ENCODE peak calls at places on chromosomes 13 and 19, in six cellular contexts. Z is left ventricle myocardium inferior, G is bronchial epithelial cell, V is suprapubic skin, E is thoracic aorta, H is upper lobe of right lung. B is an unnamed sample.
A peak's percentile ranks its signal among the peaks of the same experiment; 100 is the strongest.

GRCh38 chr13:106028916-106029315 is 506.5 kb downstream of the EFNB2 start:
- DNase-seq in G (peak; percentile 8), Z (no peak), V (no peak), E (no peak), H (no peak), B (no peak)

GRCh38 chr13:18948012-18948663 is 233.5 kb downstream of the TUBA3C start:
- DNase-seq in V (no peak), E (no peak), Z (no peak), H (peak; percentile 49), G (no peak), B (no peak)

GRCh38 chr13:107712145-107712544 is 503.2 kb downstream of the LIG4 start:
- DNase-seq in E (no peak), G (no peak), Z (no peak), H (no peak), V (no peak), B (no peak)

GRCh38 chr13:30665638-30666037 is 47.9 kb downstream of the USPL1 start:
- DNase-seq in H (no peak), E (no peak), V (no peak), G (no peak), Z (no peak), B (no peak)

GRCh38 chr13:28324181-28324789 is 170.6 kb downstream of the FLT1 start:
- DNase-seq in G (peak; percentile 56), E (no peak), V (no peak), Z (peak; percentile 33), H (no peak), B (no peak)

GRCh38 chr19:41264581-41265375 is 606 bp downstream of the HNRNPUL1 start:
- DNase-seq in V (peak; percentile 81), G (peak; percentile 34), E (no peak), H (peak; percentile 84), Z (peak; percentile 54), B (no peak)

GRCh38 chr13:44397766-44398223 is 24.2 kb downstream of the SERP2 start:
- DNase-seq in V (no peak), G (no peak), H (no peak), E (no peak), Z (no peak), B (no peak)

GRCh38 chr13:28471408-28471807 is 23.5 kb downstream of the FLT1 start:
- DNase-seq in H (no peak), G (no peak), Z (no peak), V (no peak), E (no peak), B (no peak)

GRCh38 chr19:49421039-49421877 is 2.0 kb downstream of the PTH2 start:
- DNase-seq in G (peak; percentile 43), Z (peak; percentile 71), V (no peak), H (peak; percentile 84), E (no peak), B (no peak)

GRCh38 chr19:45526143-45526542 is 18.9 kb downstream of the VASP start:
- DNase-seq in E (no peak), G (peak; percentile 64), V (no peak), H (peak; percentile 81), Z (peak; percentile 61), B (no peak)

GRCh38 chr19:1001538-1002166 is 1.4 kb downstream of the GRIN3B start:
- DNase-seq in V (peak; percentile 79), E (no peak), H (peak; percentile 84), G (no peak), Z (no peak), B (no peak)

GRCh38 chr19:48495391-48495790 is 16.2 kb downstream of the LMTK3 start:
- DNase-seq in V (no peak), Z (no peak), E (no peak), H (no peak), G (no peak), B (no peak)

GRCh38 chr19:12745166-12745897 is 6.3 kb upstream of the BEST2 start:
- DNase-seq in G (no peak), H (no peak), V (no peak), Z (no peak), E (no peak), B (no peak)

GRCh38 chr19:40366697-40367561 is 18.4 kb downstream of the PLD3 start:
- DNase-seq in G (no peak), Z (no peak), E (no peak), H (peak; percentile 82), V (no peak), B (no peak)

GRCh38 chr13:26051231-26052135 is at the start of gene SHISA2:
- DNase-seq in H (peak; percentile 78), V (no peak), E (no peak), G (peak; percentile 20), Z (peak; percentile 27), B (no peak)

GRCh38 chr13:76516013-76516412 is 370.2 kb downstream of the KCTD12 start:
- DNase-seq in V (no peak), H (no peak), G (peak; percentile 44), Z (no peak), E (no peak), B (peak; percentile 45)

GRCh38 chr19:18167975-18168645 is 5.5 kb upstream of the IFI30 start:
- DNase-seq in Z (peak; percentile 35), H (peak; percentile 72), V (no peak), G (no peak), E (no peak), B (no peak)

GRCh38 chr19:31589109-31589508 is 239.9 kb upstream of the TSHZ3 start:
- DNase-seq in H (no peak), Z (no peak), V (no peak), G (no peak), E (no peak), B (no peak)

GRCh38 chr13:35228536-35228935 is 248.0 kb downstream of the MAB21L1 start:
- DNase-seq in H (no peak), V (no peak), Z (no peak), G (no peak), E (no peak), B (no peak)

GRCh38 chr19:7391218-7391670 is 42.5 kb downstream of the ARHGEF18 start:
- DNase-seq in Z (no peak), H (no peak), G (peak; percentile 99), V (no peak), E (no peak), B (no peak)

GRCh38 chr13:30884543-30884942 is 21.5 kb upstream of the MEDAG start:
- DNase-seq in G (no peak), E (no peak), V (no peak), H (no peak), Z (no peak), B (no peak)

GRCh38 chr19:29260477-29261317 is 47.7 kb upstream of the UQCRFS1 start:
- DNase-seq in H (no peak), E (no peak), G (no peak), Z (no peak), V (peak; percentile 27), B (no peak)

GRCh38 chr13:30807392-30807791 is 72.0 kb downstream of the ALOX5AP start:
- DNase-seq in Z (no peak), E (no peak), H (no peak), V (no peak), G (no peak), B (no peak)

GRCh38 chr13:24178847-24179845 is 18.6 kb downstream of the SPATA13 start:
- DNase-seq in G (peak; percentile 77), H (no peak), E (no peak), Z (no peak), V (no peak), B (no peak)

GRCh38 chr13:100560498-100561215 is 27.9 kb downstream of the GGACT start:
- DNase-seq in E (no peak), Z (no peak), V (no peak), G (no peak), H (peak; percentile 52), B (no peak)
- TF ChIP-seq CTCF in E (no peak), Z (no peak), V (no peak), G (no peak), H (no peak), B (no peak)

GRCh38 chr19:53945441-53945840 is 17.3 kb upstream of the CACNG8 start:
- DNase-seq in H (no peak), Z (no peak), V (no peak), G (no peak), E (no peak), B (no peak)

GRCh38 chr19:53945998-53946397 is 16.7 kb upstream of the CACNG8 start:
- DNase-seq in H (no peak), V (no peak), G (no peak), E (no peak), Z (no peak), B (no peak)

GRCh38 chr19:53944416-53944815 is 18.3 kb upstream of the CACNG8 start:
- DNase-seq in H (no peak), G (no peak), E (no peak), Z (no peak), V (no peak), B (no peak)

GRCh38 chr19:53944933-53945332 is 17.8 kb upstream of the CACNG8 start:
- DNase-seq in V (no peak), H (no peak), E (no peak), Z (no peak), G (no peak), B (no peak)

DNA sequence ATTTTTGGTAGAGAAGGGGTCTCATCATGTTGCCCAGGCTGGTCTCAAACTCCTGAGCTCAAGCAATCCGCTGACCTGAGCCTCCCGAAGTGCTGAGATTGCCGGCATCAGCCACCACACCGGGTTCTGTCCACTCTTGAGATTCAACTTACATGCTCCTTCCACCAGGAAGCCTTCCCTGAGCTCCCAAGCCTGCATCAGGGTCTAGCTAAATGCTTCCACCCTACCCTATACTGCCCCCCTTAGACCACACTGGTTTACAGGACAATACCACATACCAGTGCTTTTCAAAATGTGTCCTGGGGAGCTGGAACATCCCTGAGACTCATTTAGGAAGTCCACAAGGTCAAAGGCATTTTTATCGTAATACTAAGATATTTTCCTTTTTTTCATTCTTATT is 15.1 kb upstream of the CACNG8 start:
- DNase-seq in Z (no peak), E (no peak), H (no peak), V (no peak), G (no peak), B (no peak)
- TF ChIP-seq CTCF in Z (no peak), E (no peak), H (no peak), V (no peak), G (no peak), B (no peak)

GRCh38 chr19:23440791-23441190 is 45.5 kb upstream of the ZNF91 start:
- DNase-seq in H (no peak), E (no peak), V (no peak), Z (no peak), G (no peak), B (no peak)
- TF ChIP-seq CTCF in H (peak; percentile 27), E (peak; percentile 15), V (no peak), Z (peak; percentile 48), G (peak; percentile 13), B (no peak)

DNA sequence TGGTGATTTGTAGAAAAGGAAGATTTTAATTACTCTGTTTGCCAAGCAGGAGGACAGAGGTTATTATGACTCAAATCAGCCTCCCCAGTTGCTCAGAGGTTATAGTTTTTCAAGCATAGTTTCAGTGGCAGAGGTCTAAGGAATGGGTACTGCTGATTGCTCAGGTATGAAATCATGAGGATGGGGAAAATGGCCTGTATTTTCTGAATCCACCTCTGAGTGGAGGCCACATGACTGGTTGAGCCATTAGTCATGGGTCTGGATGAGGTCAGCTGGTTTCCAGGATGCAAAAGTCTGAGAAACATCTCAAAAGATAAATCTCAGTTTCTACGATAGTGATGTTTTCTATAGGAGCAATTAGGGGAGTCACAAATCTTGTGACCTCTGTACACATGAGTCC is 62.8 kb upstream of the CEACAM8 start:
- DNase-seq in E (no peak), Z (no peak), G (peak; percentile 41), V (no peak), H (no peak), B (no peak)
- TF ChIP-seq CTCF in E (no peak), Z (no peak), G (no peak), V (no peak), H (no peak), B (no peak)